ENCODE peak calls at places on chromosomes 12 and 14, in five cellular contexts. One of them, this sample, is unnamed.

GRCh38 chr12:120238839-120239445 is 26.6 kb downstream of the PXN start:
- DNase-seq in IMR-90: no peak
- DNase-seq in stomach: no peak
- DNase-seq in BJ: no peak
- DNase-seq in heart right ventricle: no peak
- DNase-seq in this sample: no peak

GRCh38 chr12:53004178-53004577 is 2.1 kb upstream of the EIF4B start:
- DNase-seq in IMR-90: no peak
- DNase-seq in stomach: no peak
- DNase-seq in BJ: no peak
- DNase-seq in heart right ventricle: no peak
- DNase-seq in this sample: peak; percentile 67

GRCh38 chr14:96204151-96205058 is at the start of gene BDKRB2:
- DNase-seq in IMR-90: peak; percentile 92
- DNase-seq in stomach: peak; percentile 72
- DNase-seq in BJ: no peak
- DNase-seq in heart right ventricle: peak; percentile 24
- DNase-seq in this sample: peak; percentile 82

GRCh38 chr14:52043690-52044089 is 25.2 kb downstream of the NID2 start:
- DNase-seq in IMR-90: peak; percentile 23
- DNase-seq in stomach: peak; percentile 36
- DNase-seq in BJ: no peak
- DNase-seq in heart right ventricle: no peak
- DNase-seq in this sample: no peak

GRCh38 chr12:87234898-87235297 is 794.3 kb downstream of the C12orf50 start:
- DNase-seq in IMR-90: no peak
- DNase-seq in stomach: no peak
- DNase-seq in BJ: no peak
- DNase-seq in heart right ventricle: no peak
- DNase-seq in this sample: no peak

GRCh38 chr12:71958993-71959588 is 20.4 kb downstream of the TPH2 start:
- DNase-seq in IMR-90: peak; percentile 79
- DNase-seq in stomach: no peak
- DNase-seq in BJ: peak; percentile 5
- DNase-seq in heart right ventricle: no peak
- DNase-seq in this sample: peak; percentile 11

GRCh38 chr12:79000501-79000900 is 135.9 kb downstream of the SYT1 start:
- DNase-seq in IMR-90: peak; percentile 32
- DNase-seq in stomach: no peak
- DNase-seq in BJ: no peak
- DNase-seq in heart right ventricle: no peak
- DNase-seq in this sample: peak; percentile 35

GRCh38 chr12:40469736-40470135 is 222.5 kb upstream of the CNTN1 start:
- DNase-seq in IMR-90: no peak
- DNase-seq in stomach: no peak
- DNase-seq in BJ: no peak
- DNase-seq in heart right ventricle: no peak
- DNase-seq in this sample: no peak

GRCh38 chr12:38921025-38921677 is 15.8 kb upstream of the CPNE8 start:
- DNase-seq in IMR-90: no peak
- DNase-seq in stomach: peak; percentile 50
- DNase-seq in BJ: no peak
- DNase-seq in heart right ventricle: peak; percentile 29
- DNase-seq in this sample: peak; percentile 72

GRCh38 chr12:22993639-22994038 is 368.7 kb downstream of the ETNK1 start:
- DNase-seq in IMR-90: no peak
- DNase-seq in stomach: no peak
- DNase-seq in BJ: no peak
- DNase-seq in heart right ventricle: no peak
- DNase-seq in this sample: no peak

GRCh38 chr12:115375188-115375991 is 691.4 kb upstream of the TBX3 start:
- DNase-seq in IMR-90: peak; percentile 81
- DNase-seq in stomach: no peak
- DNase-seq in BJ: peak; percentile 40
- DNase-seq in heart right ventricle: no peak
- DNase-seq in this sample: peak; percentile 78

GRCh38 chr14:33943484-33943883 is 7.4 kb downstream of the EGLN3 start:
- DNase-seq in IMR-90: no peak
- DNase-seq in stomach: peak; percentile 69
- DNase-seq in BJ: no peak
- DNase-seq in heart right ventricle: no peak
- DNase-seq in this sample: no peak

GRCh38 chr14:88490168-88490567 is 64.6 kb downstream of the PTPN21 start:
- DNase-seq in IMR-90: no peak
- DNase-seq in stomach: no peak
- DNase-seq in BJ: no peak
- DNase-seq in heart right ventricle: no peak
- DNase-seq in this sample: no peak

GRCh38 chr12:27711312-27711682 is 665 bp downstream of the MRPS35 start:
- DNase-seq in IMR-90: no peak
- DNase-seq in stomach: no peak
- DNase-seq in BJ: no peak
- DNase-seq in heart right ventricle: no peak
- DNase-seq in this sample: no peak

GRCh38 chr12:46938071-46938678 is 112.4 kb upstream of the SLC38A4 start:
- DNase-seq in IMR-90: peak; percentile 34
- DNase-seq in stomach: no peak
- DNase-seq in BJ: no peak
- DNase-seq in heart right ventricle: no peak
- DNase-seq in this sample: no peak

GRCh38 chr12:78759387-78759786 is 105.2 kb upstream of the SYT1 start:
- DNase-seq in IMR-90: peak; percentile 68
- DNase-seq in stomach: no peak
- DNase-seq in BJ: no peak
- DNase-seq in heart right ventricle: no peak
- DNase-seq in this sample: peak; percentile 69

GRCh38 chr14:91416744-91417133 is 881 bp downstream of the CCDC88C start:
- DNase-seq in IMR-90: no peak
- DNase-seq in stomach: peak; percentile 47
- DNase-seq in BJ: no peak
- DNase-seq in heart right ventricle: no peak
- DNase-seq in this sample: no peak
- TF ChIP-seq CTCF in IMR-90: no peak
- TF ChIP-seq CTCF in stomach: no peak
- TF ChIP-seq CTCF in BJ: no peak
- TF ChIP-seq CTCF in heart right ventricle: no peak
- TF ChIP-seq CTCF in this sample: no peak

DNA sequence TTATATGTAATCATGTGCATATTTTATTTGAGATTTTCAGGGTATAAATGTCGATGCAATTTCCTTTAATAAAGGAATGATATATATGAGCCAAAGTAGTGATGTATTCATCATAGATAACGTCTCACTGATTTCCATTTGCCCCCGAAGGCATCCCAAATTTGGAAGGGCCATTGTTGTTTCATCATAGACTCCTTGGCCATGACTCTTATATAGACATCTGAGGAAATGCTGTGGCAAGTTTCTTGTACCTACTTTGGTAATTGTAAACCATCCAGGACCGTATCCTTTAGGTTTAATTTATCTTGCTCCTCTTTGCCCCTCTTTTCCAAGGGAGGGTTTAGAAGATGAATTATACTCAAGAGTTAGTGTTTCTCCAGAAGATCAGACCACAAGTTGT is 84.7 kb downstream of the SAMD4A start:
- DNase-seq in IMR-90: no peak
- DNase-seq in stomach: no peak
- DNase-seq in BJ: no peak
- DNase-seq in heart right ventricle: no peak
- DNase-seq in this sample: no peak
- H3K4me3 ChIP-seq in IMR-90: no peak overlapping the region
- H3K4me3 ChIP-seq in stomach: no peak overlapping the region
- H3K4me3 ChIP-seq in BJ: no peak overlapping the region
- H3K4me3 ChIP-seq in heart right ventricle: peak overlapping the region; percentile 39
- H3K4me3 ChIP-seq in this sample: no peak overlapping the region

GRCh38 chr12:1574863-1575254 is 19.5 kb downstream of the FBXL14 start:
- DNase-seq in IMR-90: no peak
- DNase-seq in stomach: no peak
- DNase-seq in BJ: no peak
- DNase-seq in heart right ventricle: no peak
- DNase-seq in this sample: no peak
- TF ChIP-seq CTCF in IMR-90: no peak
- TF ChIP-seq CTCF in stomach: no peak
- TF ChIP-seq CTCF in BJ: no peak
- TF ChIP-seq CTCF in heart right ventricle: no peak
- TF ChIP-seq CTCF in this sample: no peak

GRCh38 chr14:104178279-104178678 is 39.9 kb downstream of the KIF26A start:
- DNase-seq in IMR-90: no peak
- DNase-seq in stomach: peak; percentile 72
- DNase-seq in BJ: no peak
- DNase-seq in heart right ventricle: peak; percentile 64
- DNase-seq in this sample: no peak
- H3K4me3 ChIP-seq in IMR-90: no peak overlapping the region
- H3K4me3 ChIP-seq in stomach: no peak overlapping the region
- H3K4me3 ChIP-seq in BJ: no peak overlapping the region
- H3K4me3 ChIP-seq in heart right ventricle: no peak overlapping the region
- H3K4me3 ChIP-seq in this sample: no peak overlapping the region

GRCh38 chr14:81166126-81166525 is 54.6 kb downstream of the GTF2A1 start:
- DNase-seq in IMR-90: no peak
- DNase-seq in stomach: no peak
- DNase-seq in BJ: no peak
- DNase-seq in heart right ventricle: no peak
- DNase-seq in this sample: no peak
- TF ChIP-seq CTCF in IMR-90: no peak
- TF ChIP-seq CTCF in stomach: no peak
- TF ChIP-seq CTCF in BJ: no peak
- TF ChIP-seq CTCF in heart right ventricle: no peak
- TF ChIP-seq CTCF in this sample: no peak

This sample was measured in fibroblast of mammary gland.